ENCODE peak calls at places on chromosomes 7 and 10, in ten cellular contexts. D, Q, U, A, J, R, P, Y, X and Z are unnamed samples.

GRCh38 chr7:108138911-108139310 is 8.8 kb upstream of the LAMB4 start:
- DNase-seq in P (no peak), X (no peak), R (no peak), A (no peak), U (no peak), Q (no peak), D (no peak), J (no peak), Y (no peak), Z (no peak)

GRCh38 chr10:69958232-69958902 is 94.3 kb upstream of the MACROH2A2 start:
- DNase-seq in U (peak), J (no peak), P (peak), Y (peak), X (peak), Q (peak), D (no peak), A (no peak), R (no peak), Z (no peak)

GRCh38 chr7:52592698-52593097 is 442.7 kb upstream of the POM121L12 start:
- DNase-seq in A (no peak), Y (no peak), U (no peak), X (no peak), J (no peak), R (no peak), P (no peak), D (no peak), Q (no peak), Z (no peak)

GRCh38 chr10:49608925-49609282 is 1.2 kb upstream of the SLC18A3 start:
- DNase-seq in J (no peak), X (no peak), U (no peak), D (no peak), R (no peak), P (no peak), Y (no peak), Q (no peak), A (no peak), Z (no peak)

GRCh38 chr10:84039957-84040356 is 99.4 kb upstream of the GHITM start:
- DNase-seq in R (no peak), D (no peak), Y (no peak), A (no peak), U (no peak), J (no peak), P (no peak), X (no peak), Q (no peak), Z (no peak)

GRCh38 chr10:60291354-60291930 is 98.2 kb downstream of the ANK3 start:
- DNase-seq in J (no peak), Q (no peak), R (no peak), X (no peak), A (no peak), P (no peak), U (no peak), Y (no peak), D (no peak), Z (no peak)

GRCh38 chr10:92990615-92991014 is 70.0 kb upstream of the CYP26C1 start:
- DNase-seq in A (no peak), U (no peak), P (no peak), R (no peak), Q (no peak), D (no peak), Y (peak), X (no peak), J (no peak), Z (no peak)

GRCh38 chr10:91190876-91191580 is 29.4 kb upstream of the PCGF5 start:
- DNase-seq in J (no peak), U (no peak), A (no peak), D (no peak), R (no peak), P (no peak), Y (no peak), X (no peak), Q (no peak), Z (no peak)

GRCh38 chr10:34789993-34790506 is 25.0 kb downstream of the PARD3 start:
- DNase-seq in R (no peak), X (no peak), A (no peak), J (no peak), Y (no peak), D (no peak), U (peak), Q (peak), P (no peak), Z (no peak)

GRCh38 chr10:103849880-103850571 is 5.3 kb downstream of the SH3PXD2A start:
- DNase-seq in U (no peak), P (no peak), X (no peak), Q (no peak), D (no peak), A (no peak), Y (no peak), R (no peak), J (no peak), Z (no peak)

GRCh38 chr7:4706384-4707032 is 24.4 kb downstream of the FOXK1 start:
- DNase-seq in J (no peak), P (no peak), R (no peak), D (no peak), A (no peak), U (no peak), Q (no peak), Y (no peak), X (no peak), Z (no peak)

GRCh38 chr7:80253237-80253636 is 118.6 kb downstream of the GNAI1 start:
- DNase-seq in R (no peak), P (no peak), U (no peak), Q (no peak), A (no peak), D (no peak), Y (no peak), X (no peak), J (no peak), Z (no peak)

GRCh38 chr10:21214329-21214728 is 311.2 kb downstream of the SKIDA1 start:
- DNase-seq in P (no peak), A (no peak), R (no peak), U (no peak), Y (no peak), X (no peak), D (no peak), J (no peak), Q (no peak), Z (no peak)

GRCh38 chr10:78700413-78700812 is 368.4 kb upstream of the ZMIZ1 start:
- DNase-seq in D (peak), X (peak), A (no peak), Q (no peak), J (no peak), U (no peak), Y (no peak), R (no peak), P (no peak), Z (no peak)

GRCh38 chr10:99630439-99630838 is 10.2 kb upstream of the SLC25A28 start:
- DNase-seq in U (no peak), X (peak), D (peak), A (no peak), P (no peak), J (no peak), R (no peak), Y (no peak), Q (peak), Z (no peak)

GRCh38 chr7:86747698-86748097 is 104.0 kb downstream of the GRM3 start:
- DNase-seq in J (no peak), A (no peak), P (no peak), D (no peak), R (no peak), X (no peak), U (no peak), Q (no peak), Y (no peak), Z (no peak)

GRCh38 chr7:82677493-82677892 is 233.9 kb upstream of the CACNA2D1 start:
- DNase-seq in D (peak), A (no peak), R (no peak), X (no peak), Q (no peak), J (no peak), U (no peak), P (peak), Y (no peak), Z (no peak)

GRCh38 chr10:100890141-100890695 is 22.5 kb upstream of the SLF2 start:
- DNase-seq in U (no peak), Q (no peak), P (no peak), A (no peak), J (no peak), X (no peak), Y (no peak), R (no peak), D (no peak), Z (no peak)

GRCh38 chr10:17742918-17743317 is 9.1 kb upstream of the TMEM236 start:
- DNase-seq in P (peak), X (peak), D (peak), A (peak), U (peak), Q (peak), J (no peak), Y (peak), R (peak), Z (peak)

DNA sequence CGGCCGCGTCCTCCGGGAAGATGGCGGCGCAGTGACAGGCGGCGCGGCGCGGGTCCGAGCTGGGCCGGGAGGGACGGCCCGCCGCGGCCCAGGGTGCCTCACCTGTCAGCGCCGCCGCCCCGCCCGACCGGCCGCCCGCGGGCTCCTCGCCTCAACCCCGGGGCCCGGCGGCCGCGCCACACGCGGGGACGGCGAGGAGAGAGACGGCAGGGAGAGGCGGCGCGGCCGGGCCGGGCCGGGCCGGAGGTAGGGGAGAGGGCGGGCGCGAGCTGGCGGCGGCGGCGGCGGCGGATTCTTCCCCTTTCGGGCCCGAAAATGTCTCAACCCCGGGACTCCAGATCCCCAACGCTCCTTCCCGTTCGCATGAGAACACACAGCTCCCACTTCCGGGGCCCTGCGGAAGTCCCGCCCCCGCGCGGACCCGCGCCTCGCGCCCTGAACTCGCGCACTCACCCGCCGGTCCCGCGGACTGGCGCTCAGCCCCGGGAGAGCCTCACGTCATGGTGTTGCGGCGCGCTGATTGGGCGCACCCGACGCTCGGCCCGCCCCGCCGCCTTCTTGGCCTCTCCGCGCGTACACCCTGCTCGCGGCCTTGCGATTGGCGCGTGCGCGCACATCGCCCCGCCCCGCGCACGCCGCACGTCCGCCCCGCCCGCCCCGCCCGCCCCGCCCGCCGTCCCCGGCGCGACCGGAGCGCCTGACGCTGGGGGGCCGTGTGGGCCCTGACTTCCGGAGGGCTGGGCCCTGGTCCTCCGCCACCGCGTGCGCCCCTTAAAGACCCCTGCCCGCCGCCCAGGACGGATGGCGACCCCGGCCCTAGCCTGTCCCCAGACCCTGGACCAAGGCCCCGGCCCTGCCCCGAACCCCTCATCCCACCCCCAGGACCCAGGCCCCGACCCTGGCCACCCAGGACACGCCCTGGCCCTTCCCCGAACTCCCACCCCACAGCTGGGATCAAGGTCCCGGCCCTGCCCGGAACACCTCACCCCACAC is at the start of gene LARP4B:
- DNase-seq in U (peak), A (peak), Y (peak), D (peak), R (peak), J (peak), X (peak), P (peak), Q (peak), Z (peak)
- TF ChIP-seq POLR2A in U (peak), A (peak), Y (peak), D (peak), R (peak), J (peak), X (peak), P (no peak), Q (peak), Z (peak)

DNA sequence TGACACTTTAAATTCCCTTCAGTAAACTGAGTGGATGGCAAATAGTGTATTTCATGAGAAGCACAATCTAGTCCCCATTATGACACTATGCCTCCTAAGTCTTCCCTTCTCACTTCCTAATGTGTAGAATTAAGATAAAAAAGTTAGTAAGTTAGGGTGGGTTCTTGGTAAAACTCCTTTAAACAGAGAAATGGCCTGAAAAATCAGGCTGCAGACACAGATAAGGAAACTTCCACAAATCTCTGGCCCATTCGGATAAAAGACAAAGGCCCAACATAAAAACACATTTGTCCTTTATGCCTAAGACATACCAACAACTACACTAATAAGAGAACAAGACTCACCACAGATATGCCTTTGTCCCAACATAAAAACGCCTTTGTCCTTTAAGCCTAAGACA is 21.5 kb downstream of the AKR1C8 start:
- DNase-seq in P (no peak), D (no peak), Y (no peak), J (no peak), A (no peak), X (no peak), U (no peak), Q (no peak), R (no peak), Z (no peak)
- TF ChIP-seq EP300 in P (no peak), D (no peak), Y (no peak), J (no peak), A (no peak), X (no peak), U (no peak), Q (no peak), R (no peak), Z (no peak)

DNA sequence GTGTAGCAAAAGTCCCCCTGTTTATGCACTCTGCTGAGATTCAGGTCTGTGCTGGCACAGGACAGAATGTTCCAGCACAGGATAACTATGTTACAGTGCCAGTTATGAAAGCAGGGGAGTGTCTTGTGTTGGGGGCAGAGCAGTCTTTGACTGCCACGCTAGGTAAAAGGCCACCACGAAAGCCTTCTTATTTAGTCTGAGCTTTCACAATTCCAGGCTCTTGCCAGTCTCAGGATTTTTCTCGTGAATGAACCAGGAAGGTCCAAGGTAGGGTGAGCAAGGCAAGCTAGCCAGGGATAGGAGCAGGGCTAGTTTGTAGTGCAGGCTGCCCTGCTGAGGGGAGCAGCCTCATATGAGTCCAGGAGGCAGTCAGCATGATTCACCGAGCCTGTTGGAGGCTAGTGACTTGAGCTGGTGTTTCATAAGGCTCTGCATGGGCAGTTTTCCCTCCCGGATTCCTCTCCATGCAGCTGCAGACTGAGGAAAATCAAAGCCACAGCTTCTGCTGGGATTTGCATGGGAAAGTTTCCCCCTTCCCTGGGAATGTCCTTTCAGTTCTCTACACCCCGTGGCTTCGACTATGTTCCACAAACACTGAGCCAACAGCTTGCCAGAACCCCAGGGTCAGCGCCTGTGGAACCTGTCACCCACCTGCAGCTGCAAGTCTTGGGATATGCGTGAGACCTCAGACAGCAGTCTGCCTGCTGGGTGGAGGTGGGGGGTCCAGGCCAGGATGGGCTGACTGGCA is 112.3 kb downstream of the JCAD start:
- DNase-seq in A (peak), U (no peak), X (peak), Y (no peak), R (peak), D (no peak), J (no peak), P (peak), Q (no peak), Z (peak)
- TF ChIP-seq POLR2A in A (no peak), U (no peak), X (no peak), Y (no peak), R (no peak), D (no peak), J (no peak), P (no peak), Q (no peak), Z (no peak)

GRCh38 chr7:119660085-119660484 is 612.9 kb upstream of the KCND2 start:
- DNase-seq in A (no peak), D (no peak), Q (no peak), R (no peak), X (no peak), U (no peak), Y (no peak), J (no peak), P (no peak), Z (no peak)

GRCh38 chr7:119665791-119666190 is 607.2 kb upstream of the KCND2 start:
- DNase-seq in Y (no peak), R (no peak), A (no peak), P (no peak), X (no peak), U (no peak), D (no peak), Q (no peak), J (no peak), Z (no peak)

DNA sequence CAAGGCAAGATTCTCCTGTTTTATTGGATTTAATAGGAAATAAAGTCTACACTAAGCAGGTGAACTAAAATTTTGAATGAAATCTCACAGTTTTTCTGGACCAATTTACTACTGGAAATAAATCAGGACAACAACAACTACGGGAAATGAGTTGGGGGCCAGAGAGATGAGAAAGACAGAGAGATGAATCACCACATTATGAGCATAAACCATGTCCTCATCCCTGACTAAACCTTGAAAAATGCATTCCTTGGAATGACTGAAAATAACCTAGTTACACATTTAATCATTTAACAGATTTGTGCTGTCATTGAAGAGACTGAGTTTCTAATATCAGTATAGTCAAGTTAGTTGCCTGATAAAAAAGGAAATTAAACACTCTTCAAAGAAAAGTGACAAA is 608.4 kb upstream of the KCND2 start:
- DNase-seq in Y (no peak), D (no peak), X (no peak), P (no peak), J (no peak), A (no peak), Q (no peak), U (no peak), R (no peak), Z (no peak)
- TF ChIP-seq EP300 in Y (no peak), D (no peak), X (no peak), P (no peak), J (no peak), A (no peak), Q (no peak), U (no peak), R (no peak), Z (no peak)

DNA sequence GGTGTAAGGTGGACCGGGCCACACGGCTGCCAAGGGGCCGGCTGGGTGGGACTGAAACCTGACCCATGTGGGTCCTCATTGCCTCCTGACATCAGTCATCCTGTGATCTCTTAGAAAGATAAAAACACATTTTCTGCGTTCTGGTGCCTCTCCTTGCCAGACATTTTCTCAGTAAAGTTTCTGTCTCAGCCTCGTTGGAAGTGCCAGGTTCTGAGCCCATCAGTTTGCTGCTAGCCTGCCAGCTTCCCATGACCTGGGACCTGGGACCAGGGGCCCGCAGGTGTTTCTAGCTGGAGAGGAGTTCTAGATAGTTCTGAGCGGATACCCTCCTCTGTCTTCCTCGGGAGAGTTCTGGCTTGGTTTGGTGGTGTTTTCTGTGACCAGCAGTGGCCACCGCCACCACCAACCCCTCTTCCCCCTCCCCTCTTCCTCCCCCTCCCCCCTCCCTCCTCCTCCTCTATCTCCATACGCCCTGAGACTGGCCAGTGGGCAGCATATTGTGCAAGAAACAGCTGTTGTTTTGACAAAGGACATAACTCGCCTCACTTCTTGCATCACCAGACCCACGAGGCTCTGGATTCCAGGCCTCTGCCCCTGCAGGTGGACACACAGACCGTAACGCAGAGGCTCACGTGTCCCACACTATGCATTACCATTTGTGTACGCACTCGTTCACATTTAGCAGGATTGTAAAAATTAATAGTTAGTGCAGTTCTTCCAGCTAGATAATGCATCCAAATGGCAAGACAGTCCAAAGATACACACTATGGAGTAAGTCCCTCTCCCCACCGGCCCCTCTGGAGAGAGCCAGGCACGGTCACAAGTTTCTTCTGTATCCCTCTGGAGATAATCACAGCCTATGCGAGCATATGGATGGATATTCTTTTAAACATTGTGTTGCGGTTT is 94.6 kb downstream of the CUX1 start:
- DNase-seq in Y (peak), R (no peak), Q (peak), P (peak), U (no peak), J (no peak), X (no peak), D (peak), A (peak), Z (peak)
- TF ChIP-seq POLR2A in Y (no peak), R (no peak), Q (no peak), P (no peak), U (no peak), J (no peak), X (no peak), D (no peak), A (peak), Z (no peak)